ENCODE peak calls at places on chromosomes 6 and 20, in eight cellular contexts. X, N, P, G, Q, Z, W and T are unnamed samples.

GRCh38 chr6:15577550-15578171 is 85.2 kb downstream of the DTNBP1 start:
- DNase-seq in X (no peak), N (no peak), P (no peak), G (no peak), Q (no peak), Z (no peak), W (no peak), T (no peak)

GRCh38 chr6:449486-450419 is 58.2 kb downstream of the IRF4 start:
- DNase-seq in X (no peak), N (no peak), P (no peak), G (no peak), Q (no peak), Z (no peak), W (no peak), T (no peak)

GRCh38 chr6:10381133-10381829 is 33.6 kb downstream of the TFAP2A start:
- DNase-seq in X (no peak), N (no peak), P (no peak), G (no peak), Q (no peak), Z (no peak), W (no peak), T (no peak)

GRCh38 chr6:52155791-52156576 is 30.2 kb upstream of the IL17A start:
- DNase-seq in X (no peak), N (no peak), P (no peak), G (peak; percentile 35), Q (no peak), Z (no peak), W (no peak), T (no peak)

GRCh38 chr6:151497935-151498726 is 4.3 kb downstream of the CCDC170 start:
- DNase-seq in X (no peak), N (no peak), P (no peak), G (no peak), Q (no peak), Z (no peak), W (no peak), T (no peak)

GRCh38 chr20:48180039-48180438 is 394.8 kb upstream of the SULF2 start:
- DNase-seq in X (no peak), N (no peak), P (peak; percentile 90), G (no peak), Q (no peak), Z (no peak), W (no peak), T (peak; percentile 23)

GRCh38 chr6:132673376-132674094 is 14.6 kb upstream of the TAAR1 start:
- DNase-seq in X (no peak), N (no peak), P (no peak), G (no peak), Q (no peak), Z (no peak), W (no peak), T (no peak)

GRCh38 chr6:99606670-99607415 is at the start of gene PRDM13:
- DNase-seq in X (peak; percentile 36), N (no peak), P (no peak), G (no peak), Q (no peak), Z (no peak), W (no peak), T (no peak)

GRCh38 chr6:149454405-149454848 is 30.4 kb downstream of the ZC3H12D start:
- DNase-seq in X (peak; percentile 90), N (peak; percentile 80), P (peak; percentile 32), G (no peak), Q (no peak), Z (no peak), W (peak; percentile 99), T (no peak)

GRCh38 chr20:63085087-63085861 is 78.5 kb upstream of the BHLHE23 start:
- DNase-seq in X (peak; percentile 43), N (no peak), P (no peak), G (no peak), Q (peak; percentile 2), Z (no peak), W (peak; percentile 6), T (no peak)

GRCh38 chr20:19757487-19757972 is 528 bp upstream of the RIN2 start:
- DNase-seq in X (peak; percentile 82), N (peak; percentile 52), P (no peak), G (peak; percentile 53), Q (no peak), Z (no peak), W (peak; percentile 94), T (peak; percentile 75)

GRCh38 chr6:137224890-137225198 is 5.7 kb upstream of the IFNGR1 start:
- DNase-seq in X (no peak), N (no peak), P (no peak), G (no peak), Q (no peak), Z (no peak), W (no peak), T (no peak)

GRCh38 chr20:19115581-19115980 is 96.9 kb upstream of the SLC24A3 start:
- DNase-seq in X (no peak), N (no peak), P (no peak), G (no peak), Q (no peak), Z (no peak), W (no peak), T (no peak)

GRCh38 chr20:63083831-63084562 is 77.2 kb upstream of the BHLHE23 start:
- DNase-seq in X (peak; percentile 34), N (no peak), P (no peak), G (no peak), Q (no peak), Z (no peak), W (peak; percentile 19), T (no peak)

GRCh38 chr6:101537917-101538316 is 144.4 kb downstream of the GRIK2 start:
- DNase-seq in X (no peak), N (no peak), P (no peak), G (no peak), Q (no peak), Z (no peak), W (no peak), T (no peak)

GRCh38 chr6:32415521-32416019 is 8.6 kb upstream of the BTNL2 start:
- DNase-seq in X (peak; percentile 55), N (peak; percentile 71), P (peak; percentile 59), G (peak; percentile 14), Q (peak; percentile 75), Z (peak; percentile 70), W (peak; percentile 74), T (peak; percentile 34)

GRCh38 chr20:3420211-3420707 is 12.8 kb upstream of the DNAAF9 start:
- DNase-seq in X (no peak), N (peak; percentile 12), P (no peak), G (peak; percentile 15), Q (no peak), Z (no peak), W (peak; percentile 35), T (no peak)

GRCh38 chr20:58985656-58986055 is 4.6 kb downstream of the NELFCD start:
- DNase-seq in X (no peak), N (no peak), P (no peak), G (no peak), Q (no peak), Z (no peak), W (no peak), T (no peak)

GRCh38 chr6:4916954-4917561 is 86.8 kb downstream of the RPP40 start:
- DNase-seq in X (no peak), N (no peak), P (no peak), G (no peak), Q (no peak), Z (no peak), W (no peak), T (no peak)

GRCh38 chr20:58995461-58996225 is 11.4 kb downstream of the CTSZ start:
- DNase-seq in X (peak; percentile 19), N (no peak), P (peak; percentile 42), G (no peak), Q (no peak), Z (no peak), W (no peak), T (no peak)

GRCh38 chr6:35804996-35805736 is at the start of gene LHFPL5:
- DNase-seq in X (no peak), N (peak; percentile 43), P (peak; percentile 72), G (peak; percentile 79), Q (peak; percentile 33), Z (no peak), W (peak; percentile 60), T (peak; percentile 69)

GRCh38 chr6:117548797-117549301 is 53.5 kb downstream of the GOPC start:
- DNase-seq in X (no peak), N (no peak), P (peak; percentile 76), G (no peak), Q (peak; percentile 41), Z (no peak), W (no peak), T (no peak)

GRCh38 chr6:24981385-24981758 is 45.6 kb upstream of the RIPOR2 start:
- DNase-seq in X (no peak), N (no peak), P (no peak), G (no peak), Q (no peak), Z (no peak), W (no peak), T (no peak)

GRCh38 chr6:161480416-161481165 is 206.7 kb upstream of the AGPAT4 start:
- DNase-seq in X (no peak), N (peak; percentile 12), P (no peak), G (no peak), Q (no peak), Z (no peak), W (no peak), T (no peak)

GRCh38 chr6:154951400-154952200 is 43.5 kb upstream of the TIAM2 start:
- DNase-seq in X (no peak), N (no peak), P (no peak), G (no peak), Q (peak; percentile 29), Z (no peak), W (no peak), T (no peak)

GRCh38 chr6:149963212-149963461 is 606 bp upstream of the ULBP1 start:
- DNase-seq in X (no peak), N (no peak), P (peak; percentile 76), G (peak; percentile 49), Q (no peak), Z (no peak), W (no peak), T (peak; percentile 55)

GRCh38 chr20:58630063-58630462 is 21.0 kb upstream of the STX16 start:
- DNase-seq in X (no peak), N (no peak), P (peak; percentile 42), G (no peak), Q (no peak), Z (no peak), W (no peak), T (no peak)

GRCh38 chr20:8602389-8603116 is 466.3 kb upstream of the PLCB4 start:
- DNase-seq in X (no peak), N (no peak), P (no peak), G (no peak), Q (no peak), Z (no peak), W (no peak), T (no peak)

GRCh38 chr6:6546318-6547110 is 42.0 kb upstream of the LY86 start:
- DNase-seq in X (peak; percentile 56), N (peak; percentile 66), P (no peak), G (peak; percentile 33), Q (peak; percentile 7), Z (peak; percentile 7), W (peak; percentile 69), T (peak; percentile 71)

GRCh38 chr6:45072673-45073072 is 255.5 kb upstream of the RUNX2 start:
- DNase-seq in X (no peak), N (no peak), P (no peak), G (no peak), Q (no peak), Z (no peak), W (no peak), T (no peak)

GRCh38 chr6:40599580-40599979 is 12.4 kb upstream of the LRFN2 start:
- DNase-seq in X (no peak), N (no peak), P (no peak), G (no peak), Q (no peak), Z (no peak), W (peak; percentile 35), T (no peak)

GRCh38 chr6:102549221-102549874 is 1155.8 kb downstream of the GRIK2 start:
- DNase-seq in X (no peak), N (no peak), P (no peak), G (no peak), Q (no peak), Z (no peak), W (no peak), T (no peak)